ENCODE peak calls at places on chromosomes 2 and 18, in eight cellular contexts. K, O, S, Z, T, U, B and F are unnamed samples.

GRCh38 chr2:24076849-24077534 is 866 bp upstream of the SF3B6 start:
- DNase-seq in K (no peak), O (no peak), S (peak; percentile 55), Z (no peak), T (peak; percentile 17), U (no peak), B (no peak), F (no peak)

GRCh38 chr18:28039078-28039477 is 137.9 kb downstream of the CDH2 start:
- DNase-seq in K (no peak), O (no peak), S (no peak), Z (no peak), T (peak; percentile 55), U (no peak), B (no peak), F (peak; percentile 84)

GRCh38 chr2:105409717-105410116 is 10.9 kb upstream of the FHL2 start:
- DNase-seq in K (peak; percentile 90), O (peak; percentile 89), S (peak; percentile 96), Z (peak; percentile 60), T (peak; percentile 92), U (no peak), B (peak; percentile 77), F (peak; percentile 95)

GRCh38 chr18:57803119-57803969 is at the start of gene ATP8B1:
- DNase-seq in K (peak; percentile 60), O (peak; percentile 82), S (peak; percentile 81), Z (peak; percentile 40), T (peak; percentile 82), U (no peak), B (peak; percentile 75), F (no peak)

GRCh38 chr2:232229296-232229916 is 149.1 kb upstream of the ALPP start:
- DNase-seq in K (no peak), O (peak; percentile 31), S (peak; percentile 23), Z (no peak), T (no peak), U (no peak), B (no peak), F (peak; percentile 76)

GRCh38 chr2:188668017-188668663 is 306.0 kb upstream of the COL3A1 start:
- DNase-seq in K (no peak), O (no peak), S (peak; percentile 80), Z (no peak), T (peak; percentile 97), U (no peak), B (no peak), F (peak; percentile 93)

GRCh38 chr18:78145096-78145495 is 834.5 kb upstream of the SALL3 start:
- DNase-seq in K (no peak), O (no peak), S (no peak), Z (no peak), T (no peak), U (no peak), B (no peak), F (no peak)

GRCh38 chr18:29188760-29189159 is 1011.8 kb upstream of the CDH2 start:
- DNase-seq in K (no peak), O (no peak), S (peak; percentile 30), Z (no peak), T (no peak), U (no peak), B (no peak), F (peak; percentile 30)

GRCh38 chr18:67265464-67266245 is 250.9 kb downstream of the DSEL start:
- DNase-seq in K (no peak), O (no peak), S (peak; percentile 83), Z (no peak), T (peak; percentile 94), U (no peak), B (no peak), F (peak; percentile 81)

GRCh38 chr18:58267493-58267892 is 223.5 kb downstream of the NEDD4L start:
- DNase-seq in K (no peak), O (no peak), S (peak; percentile 79), Z (no peak), T (no peak), U (no peak), B (no peak), F (peak; percentile 37)

GRCh38 chr2:180607501-180608060 is 372.8 kb upstream of the UBE2E3 start:
- DNase-seq in K (no peak), O (no peak), S (no peak), Z (no peak), T (no peak), U (no peak), B (no peak), F (no peak)

GRCh38 chr18:12305930-12306629 is 2.0 kb upstream of the TUBB6 start:
- DNase-seq in K (no peak), O (no peak), S (no peak), Z (no peak), T (no peak), U (no peak), B (no peak), F (peak; percentile 43)

GRCh38 chr18:76442413-76443171 is 52.5 kb downstream of the ZNF516 start:
- DNase-seq in K (no peak), O (no peak), S (no peak), Z (no peak), T (no peak), U (no peak), B (no peak), F (no peak)

GRCh38 chr2:187382131-187382530 is 65.9 kb downstream of the CALCRL start:
- DNase-seq in K (no peak), O (no peak), S (peak; percentile 35), Z (no peak), T (no peak), U (no peak), B (no peak), F (peak; percentile 3)

GRCh38 chr2:43405829-43406228 is 179.4 kb upstream of the ZFP36L2 start:
- DNase-seq in K (no peak), O (no peak), S (no peak), Z (no peak), T (no peak), U (no peak), B (no peak), F (no peak)

GRCh38 chr2:27509326-27509725 is 12.7 kb downstream of the GCKR start:
- DNase-seq in K (no peak), O (no peak), S (no peak), Z (no peak), T (peak; percentile 42), U (no peak), B (no peak), F (peak; percentile 5)

GRCh38 chr2:20193185-20193584 is 31.7 kb downstream of the SDC1 start:
- DNase-seq in K (no peak), O (no peak), S (peak; percentile 28), Z (no peak), T (no peak), U (no peak), B (no peak), F (no peak)

GRCh38 chr2:184534986-184535385 is 63.3 kb upstream of the ZNF804A start:
- DNase-seq in K (no peak), O (no peak), S (no peak), Z (no peak), T (no peak), U (no peak), B (no peak), F (no peak)

GRCh38 chr2:21055451-21055850 is 11.6 kb upstream of the APOB start:
- DNase-seq in K (no peak), O (no peak), S (no peak), Z (no peak), T (no peak), U (no peak), B (no peak), F (no peak)

GRCh38 chr2:53314718-53315117 is 452.9 kb upstream of the CHAC2 start:
- DNase-seq in K (no peak), O (no peak), S (no peak), Z (no peak), T (no peak), U (no peak), B (no peak), F (no peak)

GRCh38 chr18:65938592-65939372 is 188.0 kb downstream of the CDH7 start:
- DNase-seq in K (no peak), O (no peak), S (peak; percentile 2), Z (no peak), T (peak; percentile 31), U (no peak), B (no peak), F (no peak)

GRCh38 chr2:177279847-177280246 is 15.3 kb upstream of the NFE2L2 start:
- DNase-seq in K (no peak), O (no peak), S (no peak), Z (no peak), T (no peak), U (no peak), B (no peak), F (no peak)

GRCh38 chr2:28545590-28546195 is 49.8 kb downstream of the PLB1 start:
- DNase-seq in K (no peak), O (no peak), S (no peak), Z (no peak), T (no peak), U (no peak), B (no peak), F (no peak)

GRCh38 chr2:160315337-160315736 is 115.3 kb upstream of the ITGB6 start:
- DNase-seq in K (no peak), O (no peak), S (peak; percentile 80), Z (no peak), T (peak; percentile 49), U (no peak), B (no peak), F (no peak)

GRCh38 chr2:200483729-200484198 is 26.1 kb downstream of the KCTD18 start:
- DNase-seq in K (no peak), O (peak; percentile 24), S (peak; percentile 26), Z (peak; percentile 26), T (peak; percentile 42), U (no peak), B (no peak), F (peak; percentile 34)

GRCh38 chr2:84971799-84972790 is 1.1 kb downstream of the KCMF1 start:
- DNase-seq in K (no peak), O (peak; percentile 63), S (peak; percentile 74), Z (no peak), T (peak; percentile 31), U (peak; percentile 26), B (peak; percentile 69), F (no peak)

GRCh38 chr18:6059551-6059950 is 164.2 kb upstream of the TMEM200C start:
- DNase-seq in K (no peak), O (no peak), S (no peak), Z (no peak), T (no peak), U (no peak), B (no peak), F (no peak)

GRCh38 chr2:226760412-226761194 is 39.0 kb downstream of the IRS1 start:
- DNase-seq in K (peak; percentile 54), O (no peak), S (peak; percentile 67), Z (peak; percentile 79), T (peak; percentile 85), U (no peak), B (no peak), F (peak; percentile 85)

GRCh38 chr18:8262221-8262620 is 347.0 kb upstream of the RAB12 start:
- DNase-seq in K (no peak), O (no peak), S (no peak), Z (no peak), T (no peak), U (no peak), B (no peak), F (no peak)

GRCh38 chr2:26848336-26849055 is 564 bp downstream of the DPYSL5 start:
- DNase-seq in K (no peak), O (no peak), S (peak; percentile 36), Z (peak; percentile 43), T (no peak), U (no peak), B (no peak), F (no peak)

GRCh38 chr18:50706199-50706598 is 113.6 kb downstream of the MRO start:
- DNase-seq in K (no peak), O (no peak), S (no peak), Z (no peak), T (no peak), U (no peak), B (no peak), F (no peak)

GRCh38 chr2:240147911-240148587 is 7.6 kb upstream of the OTOS start:
- DNase-seq in K (no peak), O (no peak), S (peak; percentile 38), Z (no peak), T (no peak), U (no peak), B (no peak), F (no peak)

GRCh38 chr2:7672027-7672684 is 754.9 kb downstream of the RNF144A start:
- DNase-seq in K (no peak), O (peak; percentile 25), S (peak; percentile 8), Z (no peak), T (peak; percentile 62), U (no peak), B (no peak), F (peak; percentile 53)

GRCh38 chr18:54607213-54607934 is 16.3 kb downstream of the DYNAP start:
- DNase-seq in K (no peak), O (no peak), S (peak; percentile 19), Z (no peak), T (peak; percentile 35), U (no peak), B (no peak), F (no peak)